ENCODE peak calls at places on chromosomes 7 and 10, in six cellular contexts. L, K, N, Z, R and M are unnamed samples.

GRCh38 chr7:11328309-11328708 is 354.6 kb downstream of the PHF14 start:
- DNase-seq in L (no peak), K (no peak), N (peak; percentile 2), Z (no peak), R (no peak), M (peak; percentile 23)

GRCh38 chr10:1633783-1634182 is 103.5 kb downstream of the ADARB2 start:
- DNase-seq in L (no peak), K (no peak), N (no peak), Z (no peak), R (no peak), M (no peak)

GRCh38 chr10:89940076-89940475 is 238.7 kb downstream of the KIF20B start:
- DNase-seq in L (no peak), K (no peak), N (no peak), Z (no peak), R (no peak), M (no peak)

GRCh38 chr10:93991596-93992284 is 2.0 kb upstream of the PLCE1 start:
- DNase-seq in L (peak; percentile 73), K (peak; percentile 86), N (peak; percentile 79), Z (peak; percentile 86), R (no peak), M (peak; percentile 55)

GRCh38 chr10:8326702-8327423 is 272.4 kb downstream of the GATA3 start:
- DNase-seq in L (no peak), K (no peak), N (no peak), Z (no peak), R (no peak), M (no peak)

GRCh38 chr7:121873795-121874194 is 834 bp downstream of the PTPRZ1 start:
- DNase-seq in L (no peak), K (no peak), N (peak; percentile 2), Z (no peak), R (no peak), M (peak; percentile 66)

GRCh38 chr10:43667317-43667731 is 18.6 kb upstream of the ZNF32 start:
- DNase-seq in L (peak; percentile 13), K (peak; percentile 55), N (peak; percentile 29), Z (no peak), R (no peak), M (no peak)

GRCh38 chr10:78907458-78908211 is 161.1 kb upstream of the ZMIZ1 start:
- DNase-seq in L (no peak), K (no peak), N (no peak), Z (peak; percentile 74), R (no peak), M (no peak)

GRCh38 chr10:44980309-44981171 is 1.9 kb upstream of the DEPP1 start:
- DNase-seq in L (no peak), K (no peak), N (no peak), Z (peak; percentile 86), R (no peak), M (peak; percentile 59)

GRCh38 chr10:95221124-95221523 is 27.1 kb downstream of the ACSM6 start:
- DNase-seq in L (peak; percentile 44), K (no peak), N (peak; percentile 30), Z (no peak), R (no peak), M (peak; percentile 65)

GRCh38 chr7:76049295-76049694 is 1.4 kb downstream of the MDH2 start:
- DNase-seq in L (no peak), K (no peak), N (no peak), Z (no peak), R (no peak), M (no peak)

GRCh38 chr10:84140036-84140379 is 699 bp downstream of the GHITM start:
- DNase-seq in L (peak; percentile 31), K (no peak), N (peak; percentile 38), Z (no peak), R (peak; percentile 2), M (peak; percentile 12)

GRCh38 chr10:49617281-49618020 is 3.6 kb downstream of the CHAT start:
- DNase-seq in L (no peak), K (no peak), N (no peak), Z (peak; percentile 46), R (no peak), M (no peak)

GRCh38 chr10:46555713-46556514 is 544 bp downstream of the GPRIN2 start:
- DNase-seq in L (no peak), K (peak; percentile 51), N (no peak), Z (peak; percentile 92), R (no peak), M (no peak)

GRCh38 chr10:63542835-63543575 is 21.8 kb downstream of the REEP3 start:
- DNase-seq in L (peak; percentile 35), K (no peak), N (peak; percentile 41), Z (no peak), R (no peak), M (peak; percentile 57)

GRCh38 chr7:5428470-5429252 is 5.0 kb upstream of the TNRC18 start:
- DNase-seq in L (peak; percentile 90), K (no peak), N (peak; percentile 87), Z (peak; percentile 95), R (no peak), M (peak; percentile 76)

GRCh38 chr10:92574545-92575377 is 868 bp upstream of the IDE start:
- DNase-seq in L (peak; percentile 36), K (peak; percentile 87), N (peak; percentile 59), Z (no peak), R (peak; percentile 55), M (peak; percentile 39)

GRCh38 chr10:80709879-80710278 is 172.2 kb downstream of the SH2D4B start:
- DNase-seq in L (no peak), K (no peak), N (no peak), Z (no peak), R (no peak), M (no peak)

GRCh38 chr10:93059975-93060886 is at the start of gene CYP26C1:
- DNase-seq in L (no peak), K (no peak), N (no peak), Z (no peak), R (no peak), M (no peak)

GRCh38 chr10:34526186-34526585 is 288.9 kb downstream of the PARD3 start:
- DNase-seq in L (peak; percentile 37), K (no peak), N (peak; percentile 87), Z (no peak), R (no peak), M (peak; percentile 42)

GRCh38 chr10:78381072-78381471 is 347.4 kb downstream of the RPS24 start:
- DNase-seq in L (no peak), K (peak; percentile 16), N (no peak), Z (no peak), R (no peak), M (no peak)

GRCh38 chr7:66790725-66791124 is 50.2 kb downstream of the RABGEF1 start:
- DNase-seq in L (no peak), K (no peak), N (no peak), Z (no peak), R (no peak), M (no peak)

GRCh38 chr10:1665681-1666080 is 71.6 kb downstream of the ADARB2 start:
- DNase-seq in L (no peak), K (no peak), N (no peak), Z (no peak), R (no peak), M (no peak)

GRCh38 chr7:20146461-20146860 is 70.7 kb downstream of the MACC1 start:
- DNase-seq in L (peak; percentile 50), K (no peak), N (peak; percentile 32), Z (no peak), R (no peak), M (no peak)

GRCh38 chr10:49187950-49188761 is at the start of gene TMEM273:
- DNase-seq in L (no peak), K (no peak), N (no peak), Z (peak; percentile 92), R (peak; percentile 83), M (no peak)

GRCh38 chr7:76133839-76134238 is 67.9 kb upstream of the SRRM3 start:
- DNase-seq in L (no peak), K (no peak), N (no peak), Z (no peak), R (no peak), M (no peak)

GRCh38 chr10:99370993-99371392 is 41.8 kb downstream of the CNNM1 start:
- DNase-seq in L (peak; percentile 23), K (peak; percentile 61), N (peak; percentile 32), Z (no peak), R (peak; percentile 7), M (peak; percentile 44)

GRCh38 chr7:12111461-12112405 is 99.4 kb upstream of the TMEM106B start:
- DNase-seq in L (no peak), K (no peak), N (peak; percentile 53), Z (peak; percentile 70), R (no peak), M (peak; percentile 68)

DNA sequence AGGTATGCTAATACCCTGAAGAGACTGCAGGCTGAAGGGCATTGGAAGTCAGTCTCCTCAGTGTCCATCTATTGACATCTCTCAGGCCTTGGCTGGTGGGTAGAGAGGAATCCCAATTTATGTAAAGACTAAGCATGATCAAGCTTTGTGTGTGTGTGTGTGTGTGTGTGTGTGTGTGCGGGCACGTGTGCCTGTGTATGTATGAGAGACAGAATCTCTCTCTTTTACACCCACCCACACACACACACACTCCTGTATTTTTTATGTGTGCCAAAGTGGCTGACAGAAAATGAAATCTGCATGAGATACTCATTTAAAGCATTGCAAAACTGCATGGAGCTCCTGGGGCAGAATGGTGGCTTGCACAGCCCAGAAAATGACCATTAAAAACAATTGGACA is 385.2 kb downstream of the KCNMA1 start:
- DNase-seq in L (no peak), K (no peak), N (no peak), Z (no peak), R (no peak), M (no peak)
- TF ChIP-seq CTCF in L (no peak), K (no peak), N (no peak), Z (no peak), R (no peak), M (no peak)

GRCh38 chr10:114767589-114768393 is 53.8 kb upstream of the FHIP2A start:
- DNase-seq in L (peak; percentile 28), K (peak; percentile 44), N (no peak), Z (no peak), R (no peak), M (peak; percentile 16)
- H3K4me3 ChIP-seq in L (peak overlapping the region; percentile 75), K (peak overlapping the region; percentile 96), N (peak overlapping the region; percentile 38), Z (peak overlapping the region; percentile 40), R (no peak overlapping the region), M (peak overlapping the region; percentile 48)

GRCh38 chr10:58631715-58632114 is 119.0 kb downstream of the BICC1 start:
- DNase-seq in L (no peak), K (no peak), N (peak; percentile 52), Z (no peak), R (no peak), M (no peak)
- TF ChIP-seq CTCF in L (peak; percentile 0), K (peak; percentile 10), N (no peak), Z (no peak), R (no peak), M (no peak)

DNA sequence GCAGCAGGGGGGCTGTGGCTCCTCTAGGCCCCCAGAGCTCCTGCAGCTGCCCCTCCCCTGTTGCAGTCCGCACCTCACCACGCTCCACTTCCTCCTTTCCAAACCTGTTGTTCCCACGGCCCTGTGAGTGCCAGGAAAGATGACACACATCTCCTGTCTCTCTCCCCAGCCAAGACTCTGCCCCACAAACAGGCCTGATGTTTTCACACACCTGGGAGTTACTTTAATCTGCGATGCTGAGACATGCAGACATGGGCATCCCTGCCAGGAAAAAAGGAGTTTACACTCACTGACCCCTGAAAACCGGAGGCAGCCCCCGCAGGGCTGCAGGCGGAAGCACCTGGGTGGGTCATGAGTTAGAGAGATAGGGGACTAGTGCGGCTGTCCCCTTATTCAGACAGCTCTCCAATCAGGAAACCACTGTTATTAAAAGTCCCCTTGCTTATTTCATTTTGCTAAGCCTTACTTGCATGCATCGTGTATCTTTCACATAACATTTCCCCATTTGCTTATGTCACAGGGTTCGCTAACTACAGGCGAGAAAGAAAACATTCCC is 106.4 kb upstream of the CARD11 start:
- DNase-seq in L (no peak), K (no peak), N (no peak), Z (no peak), R (peak; percentile 36), M (peak; percentile 29)
- H3K4me3 ChIP-seq in L (no peak overlapping the region), K (no peak overlapping the region), N (no peak overlapping the region), Z (no peak overlapping the region), R (no peak overlapping the region), M (no peak overlapping the region)